ENCODE peak calls at places on chromosomes 7 and 10, in four cellular contexts. One of them, this sample, is unnamed.

GRCh38 chr10:70592186-70592735 is 10.3 kb downstream of the PRF1 start:
- DNase-seq in WTC11: no peak
- DNase-seq in K562: no peak
- DNase-seq in HepG2: no peak
- DNase-seq in this sample: no peak

GRCh38 chr10:71963756-71964668 is at the start of gene CHST3:
- DNase-seq in WTC11: peak
- DNase-seq in HepG2: no peak
- DNase-seq in K562: no peak
- DNase-seq in this sample: no peak

GRCh38 chr7:90726623-90727022 is 130.5 kb downstream of the CDK14 start:
- DNase-seq in HepG2: no peak
- DNase-seq in K562: no peak
- DNase-seq in WTC11: no peak
- DNase-seq in this sample: no peak

GRCh38 chr10:122911889-122912484 is 1.6 kb downstream of the FAM24A start:
- DNase-seq in WTC11: peak
- DNase-seq in K562: peak
- DNase-seq in HepG2: peak
- DNase-seq in this sample: no peak

GRCh38 chr10:119496282-119496681 is 46.2 kb downstream of the RGS10 start:
- DNase-seq in WTC11: no peak
- DNase-seq in HepG2: peak
- DNase-seq in K562: no peak
- DNase-seq in this sample: no peak

GRCh38 chr7:7051221-7051877 is 131.0 kb upstream of the C1GALT1 start:
- DNase-seq in WTC11: no peak
- DNase-seq in HepG2: no peak
- DNase-seq in K562: no peak
- DNase-seq in this sample: peak

GRCh38 chr10:113985342-113985844 is 58.3 kb upstream of the ADRB1 start:
- DNase-seq in WTC11: no peak
- DNase-seq in K562: no peak
- DNase-seq in HepG2: no peak
- DNase-seq in this sample: no peak

GRCh38 chr7:17849504-17849903 is 90.8 kb downstream of the SNX13 start:
- DNase-seq in WTC11: no peak
- DNase-seq in K562: no peak
- DNase-seq in HepG2: peak
- DNase-seq in this sample: no peak

GRCh38 chr7:133300097-133300496 is 47.2 kb downstream of the EXOC4 start:
- DNase-seq in WTC11: no peak
- DNase-seq in K562: no peak
- DNase-seq in HepG2: no peak
- DNase-seq in this sample: no peak

GRCh38 chr10:84766923-84767322 is 438.5 kb downstream of the CCSER2 start:
- DNase-seq in WTC11: no peak
- DNase-seq in K562: no peak
- DNase-seq in HepG2: no peak
- DNase-seq in this sample: no peak

GRCh38 chr10:118729641-118730258 is 25.0 kb downstream of the CACUL1 start:
- DNase-seq in K562: no peak
- DNase-seq in HepG2: no peak
- DNase-seq in WTC11: no peak
- DNase-seq in this sample: peak

GRCh38 chr7:4202954-4203353 is 479.1 kb upstream of the FOXK1 start:
- DNase-seq in WTC11: no peak
- DNase-seq in HepG2: no peak
- DNase-seq in K562: no peak
- DNase-seq in this sample: no peak

GRCh38 chr7:112495820-112496462 is 15.2 kb downstream of the LSMEM1 start:
- DNase-seq in K562: peak
- DNase-seq in WTC11: peak
- DNase-seq in HepG2: peak
- DNase-seq in this sample: no peak

GRCh38 chr7:105003275-105003674 is 10.7 kb upstream of the KMT2E start:
- DNase-seq in WTC11: no peak
- DNase-seq in HepG2: no peak
- DNase-seq in K562: no peak
- DNase-seq in this sample: no peak

GRCh38 chr7:90383422-90383821 is 19.8 kb upstream of the CLDN12 start:
- DNase-seq in HepG2: no peak
- DNase-seq in WTC11: no peak
- DNase-seq in K562: no peak
- DNase-seq in this sample: no peak

GRCh38 chr10:108801775-108802516 is 1121.4 kb downstream of the XPNPEP1 start:
- DNase-seq in HepG2: no peak
- DNase-seq in WTC11: no peak
- DNase-seq in K562: no peak
- DNase-seq in this sample: no peak

GRCh38 chr10:81548160-81548559 is 326.8 kb upstream of the NRG3 start:
- DNase-seq in WTC11: no peak
- DNase-seq in K562: no peak
- DNase-seq in HepG2: no peak
- DNase-seq in this sample: no peak

GRCh38 chr10:98261436-98262277 is 6.3 kb downstream of the LOXL4 start:
- DNase-seq in WTC11: no peak
- DNase-seq in K562: no peak
- DNase-seq in HepG2: no peak
- DNase-seq in this sample: no peak

GRCh38 chr10:102604379-102604960 is 39.8 kb upstream of the TRIM8 start:
- DNase-seq in WTC11: no peak
- DNase-seq in K562: peak
- DNase-seq in HepG2: no peak
- DNase-seq in this sample: no peak

GRCh38 chr7:82624337-82624736 is 180.8 kb upstream of the CACNA2D1 start:
- DNase-seq in HepG2: no peak
- DNase-seq in WTC11: no peak
- DNase-seq in K562: no peak
- DNase-seq in this sample: no peak

GRCh38 chr10:62250594-62251198 is 17.9 kb downstream of the RTKN2 start:
- DNase-seq in WTC11: no peak
- DNase-seq in K562: no peak
- DNase-seq in HepG2: peak
- DNase-seq in this sample: no peak

GRCh38 chr10:85646312-85646711 is 720.3 kb downstream of the GRID1 start:
- DNase-seq in HepG2: no peak
- DNase-seq in WTC11: no peak
- DNase-seq in K562: no peak
- DNase-seq in this sample: no peak

GRCh38 chr7:152601305-152601798 is 74.6 kb downstream of the XRCC2 start:
- DNase-seq in K562: no peak
- DNase-seq in HepG2: no peak
- DNase-seq in WTC11: no peak
- DNase-seq in this sample: no peak

GRCh38 chr10:17062493-17063487 is 66.8 kb downstream of the CUBN start:
- DNase-seq in K562: no peak
- DNase-seq in HepG2: peak
- DNase-seq in WTC11: no peak
- DNase-seq in this sample: no peak

GRCh38 chr10:58706836-58707235 is 194.2 kb downstream of the BICC1 start:
- DNase-seq in K562: no peak
- DNase-seq in WTC11: no peak
- DNase-seq in HepG2: no peak
- DNase-seq in this sample: no peak

GRCh38 chr7:132239422-132239994 is 336.8 kb downstream of the PLXNA4 start:
- DNase-seq in WTC11: no peak
- DNase-seq in HepG2: no peak
- DNase-seq in K562: no peak
- DNase-seq in this sample: no peak

GRCh38 chr10:17984056-17984455 is 32.3 kb downstream of the SLC39A12 start:
- DNase-seq in WTC11: no peak
- DNase-seq in K562: no peak
- DNase-seq in HepG2: no peak
- DNase-seq in this sample: peak

GRCh38 chr10:93579985-93580711 is 13.7 kb downstream of the FFAR4 start:
- DNase-seq in K562: no peak
- DNase-seq in WTC11: no peak
- DNase-seq in HepG2: no peak
- DNase-seq in this sample: no peak

GRCh38 chr10:93584445-93584844 is 16.6 kb downstream of the RBP4 start:
- DNase-seq in K562: no peak
- DNase-seq in HepG2: no peak
- DNase-seq in WTC11: no peak
- DNase-seq in this sample: no peak

GRCh38 chr10:93577565-93577964 is 11.1 kb downstream of the FFAR4 start:
- DNase-seq in WTC11: no peak
- DNase-seq in K562: no peak
- DNase-seq in HepG2: no peak
- DNase-seq in this sample: no peak

GRCh38 chr10:93579089-93579488 is 12.6 kb downstream of the FFAR4 start:
- DNase-seq in HepG2: peak
- DNase-seq in WTC11: no peak
- DNase-seq in K562: no peak
- DNase-seq in this sample: no peak

GRCh38 chr10:93580824-93581223 is 14.4 kb downstream of the FFAR4 start:
- DNase-seq in K562: no peak
- DNase-seq in HepG2: no peak
- DNase-seq in WTC11: peak
- DNase-seq in this sample: no peak
- TF ChIP-seq CREM in K562: no peak
- TF ChIP-seq CREM in HepG2: no peak
- TF ChIP-seq CREM in WTC11: no peak
- TF ChIP-seq CREM in this sample: no peak

GRCh38 chr10:12774219-12774894 is 227.2 kb downstream of the CCDC3 start:
- DNase-seq in WTC11: peak
- DNase-seq in K562: no peak
- DNase-seq in HepG2: no peak
- DNase-seq in this sample: no peak
- TF ChIP-seq CREM in WTC11: no peak
- TF ChIP-seq CREM in K562: no peak
- TF ChIP-seq CREM in HepG2: no peak
- TF ChIP-seq CREM in this sample: no peak

DNA sequence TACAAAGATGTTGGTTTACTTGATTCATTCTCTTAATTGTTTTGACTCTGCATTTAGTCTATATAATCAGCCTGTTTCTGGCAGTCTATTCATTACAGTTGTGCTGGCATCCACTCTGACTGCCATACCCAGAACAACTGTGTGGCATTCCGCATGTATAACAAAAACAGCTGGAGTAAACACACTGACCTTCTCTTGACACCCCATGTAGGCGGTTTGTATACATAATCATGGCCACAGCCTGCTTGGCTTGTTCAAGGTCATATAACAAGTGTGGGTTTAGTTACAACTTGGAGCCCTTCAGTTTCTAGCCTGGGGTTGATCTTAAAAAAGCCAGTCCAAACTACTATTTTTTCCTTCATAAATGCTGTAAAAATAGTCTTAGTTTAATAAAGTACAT is 70.9 kb downstream of the MBL2 start:
- DNase-seq in HepG2: peak
- DNase-seq in WTC11: no peak
- DNase-seq in K562: no peak
- DNase-seq in this sample: no peak
- TF ChIP-seq CREM in HepG2: no peak
- TF ChIP-seq CREM in WTC11: no peak
- TF ChIP-seq CREM in K562: no peak
- TF ChIP-seq CREM in this sample: no peak

GRCh38 chr7:1354661-1355567 is 104.4 kb downstream of the MICALL2 start:
- DNase-seq in WTC11: no peak
- DNase-seq in K562: no peak
- DNase-seq in HepG2: no peak
- DNase-seq in this sample: no peak
- TF ChIP-seq CREM in WTC11: no peak
- TF ChIP-seq CREM in K562: no peak
- TF ChIP-seq CREM in HepG2: no peak
- TF ChIP-seq CREM in this sample: no peak

This sample was measured in GM12878.